ENCODE peak calls at places on chromosomes 6 and 20, in seven cellular contexts. J is K562, H is HepG2, Y is HCT116, F is GM12878, L is SK-N-SH, N is H1. Q is an unnamed sample.

GRCh38 chr6:3324262-3324942 is 65.7 kb downstream of the PSMG4 start:
- DNase-seq in J (peak), H (peak), Y (no peak), F (peak), L (no peak), N (no peak), Q (no peak)

GRCh38 chr6:134880487-134881190 is 69.3 kb downstream of the ALDH8A1 start:
- DNase-seq in J (no peak), H (no peak), Y (no peak), F (no peak), L (no peak), N (no peak), Q (no peak)

GRCh38 chr6:39228992-39229767 is at the start of gene KCNK5:
- DNase-seq in J (peak), H (peak), Y (peak), F (no peak), L (peak), N (peak), Q (peak)

GRCh38 chr6:4732691-4733315 is 43.4 kb upstream of the CDYL start:
- DNase-seq in J (peak), H (peak), Y (peak), F (no peak), L (peak), N (peak), Q (peak)

GRCh38 chr20:32456869-32457421 is 98.8 kb downstream of the ASXL1 start:
- DNase-seq in J (no peak), H (no peak), Y (no peak), F (no peak), L (peak), N (no peak), Q (no peak)

GRCh38 chr6:55812509-55812908 is 62.9 kb downstream of the BMP5 start:
- DNase-seq in J (no peak), H (no peak), Y (no peak), F (no peak), L (no peak), N (no peak), Q (no peak)

GRCh38 chr6:127971945-127972391 is 71.1 kb upstream of the THEMIS start:
- DNase-seq in J (no peak), H (peak), Y (no peak), F (no peak), L (no peak), N (no peak), Q (peak)

GRCh38 chr6:154476494-154476893 is 34.0 kb downstream of the CNKSR3 start:
- DNase-seq in J (no peak), H (no peak), Y (no peak), F (no peak), L (no peak), N (no peak), Q (no peak)

GRCh38 chr6:137978252-137978896 is 111.3 kb downstream of the TNFAIP3 start:
- DNase-seq in J (peak), H (no peak), Y (peak), F (peak), L (no peak), N (no peak), Q (no peak)

GRCh38 chr6:158715330-158716311 is 65.8 kb downstream of the SYTL3 start:
- DNase-seq in J (no peak), H (no peak), Y (no peak), F (no peak), L (no peak), N (no peak), Q (no peak)

GRCh38 chr6:26296857-26297648 is 67.9 kb upstream of the BTN3A2 start:
- DNase-seq in J (peak), H (no peak), Y (no peak), F (no peak), L (no peak), N (no peak), Q (no peak)

GRCh38 chr6:144284474-144284752 is 722 bp upstream of the UTRN start:
- DNase-seq in J (no peak), H (no peak), Y (no peak), F (no peak), L (no peak), N (no peak), Q (no peak)

GRCh38 chr20:824490-824889 is 9.0 kb upstream of the FAM110A start:
- DNase-seq in J (no peak), H (no peak), Y (no peak), F (no peak), L (no peak), N (no peak), Q (no peak)

GRCh38 chr20:50325215-50325614 is 134.6 kb downstream of the CEBPB start:
- DNase-seq in J (no peak), H (no peak), Y (no peak), F (no peak), L (no peak), N (no peak), Q (no peak)

GRCh38 chr6:87721311-87721710 is 19.3 kb upstream of the AKIRIN2 start:
- DNase-seq in J (no peak), H (no peak), Y (no peak), F (no peak), L (no peak), N (no peak), Q (no peak)

GRCh38 chr6:164322533-164322932 is 908.0 kb downstream of the QKI start:
- DNase-seq in J (no peak), H (no peak), Y (no peak), F (no peak), L (no peak), N (no peak), Q (no peak)

GRCh38 chr6:16129623-16130243 is 847 bp downstream of the MYLIP start:
- DNase-seq in J (no peak), H (no peak), Y (no peak), F (no peak), L (no peak), N (no peak), Q (peak)

GRCh38 chr20:46293084-46293483 is 15.2 kb downstream of the CDH22 start:
- DNase-seq in J (peak), H (peak), Y (no peak), F (no peak), L (no peak), N (no peak), Q (peak)

GRCh38 chr6:2791124-2792050 is 26.2 kb downstream of the WRNIP1 start:
- DNase-seq in J (peak), H (peak), Y (peak), F (peak), L (peak), N (no peak), Q (peak)

GRCh38 chr20:44748005-44748370 is 2.3 kb downstream of the KCNK15 start:
- DNase-seq in J (no peak), H (peak), Y (peak), F (no peak), L (peak), N (no peak), Q (no peak)

GRCh38 chr6:128569737-128570438 is 49.5 kb upstream of the PTPRK start:
- DNase-seq in J (no peak), H (no peak), Y (peak), F (no peak), L (no peak), N (peak), Q (no peak)

GRCh38 chr6:71383891-71384489 is 95.4 kb downstream of the OGFRL1 start:
- DNase-seq in J (peak), H (peak), Y (peak), F (no peak), L (peak), N (no peak), Q (peak)

GRCh38 chr20:56001106-56001785 is 4.1 kb downstream of the CBLN4 start:
- DNase-seq in J (no peak), H (peak), Y (no peak), F (no peak), L (peak), N (no peak), Q (no peak)

GRCh38 chr6:140966676-140967075 is 1166.0 kb upstream of the GJE1 start:
- DNase-seq in J (no peak), H (no peak), Y (no peak), F (no peak), L (no peak), N (no peak), Q (no peak)

GRCh38 chr6:6230286-6230685 is 90.2 kb downstream of the F13A1 start:
- DNase-seq in J (no peak), H (peak), Y (no peak), F (no peak), L (no peak), N (no peak), Q (no peak)

GRCh38 chr20:8860011-8860495 is 208.8 kb upstream of the PLCB4 start:
- DNase-seq in J (no peak), H (no peak), Y (no peak), F (no peak), L (no peak), N (no peak), Q (no peak)

GRCh38 chr6:147192278-147192911 is 11.8 kb upstream of the STXBP5 start:
- DNase-seq in J (no peak), H (peak), Y (no peak), F (no peak), L (no peak), N (no peak), Q (peak)

GRCh38 chr6:149891259-149891658 is 6.7 kb downstream of the RAET1E start:
- DNase-seq in J (no peak), H (no peak), Y (no peak), F (no peak), L (no peak), N (no peak), Q (no peak)

GRCh38 chr6:134529921-134530320 is 212.0 kb upstream of the SGK1 start:
- DNase-seq in J (no peak), H (peak), Y (no peak), F (no peak), L (no peak), N (no peak), Q (peak)

GRCh38 chr20:24859539-24859938 is 89.5 kb upstream of the CST7 start:
- DNase-seq in J (no peak), H (no peak), Y (no peak), F (no peak), L (no peak), N (no peak), Q (no peak)

GRCh38 chr6:5670381-5670780 is 336.3 kb downstream of the NRN1 start:
- DNase-seq in J (no peak), H (no peak), Y (no peak), F (no peak), L (no peak), N (no peak), Q (no peak)

GRCh38 chr6:5866547-5867051 is 140.1 kb downstream of the NRN1 start:
- DNase-seq in J (no peak), H (peak), Y (no peak), F (no peak), L (no peak), N (no peak), Q (no peak)

GRCh38 chr20:38143646-38144554 is 21.2 kb downstream of the TGM2 start:
- DNase-seq in J (peak), H (peak), Y (no peak), F (no peak), L (peak), N (no peak), Q (no peak)

GRCh38 chr6:154516276-154516675 is 5.8 kb upstream of the CNKSR3 start:
- DNase-seq in J (no peak), H (no peak), Y (no peak), F (no peak), L (no peak), N (no peak), Q (no peak)

GRCh38 chr6:124812067-124812466 is 150.2 kb upstream of the RNF217 start:
- DNase-seq in J (no peak), H (no peak), Y (no peak), F (no peak), L (no peak), N (no peak), Q (no peak)

GRCh38 chr6:155141002-155141401 is 122.8 kb upstream of the CLDN20 start:
- DNase-seq in J (no peak), H (no peak), Y (no peak), F (no peak), L (no peak), N (no peak), Q (no peak)

GRCh38 chr6:169895926-169896761 is 144.7 kb downstream of the ERMARD start:
- DNase-seq in J (no peak), H (no peak), Y (no peak), F (no peak), L (peak), N (no peak), Q (no peak)

GRCh38 chr6:82767447-82767846 is 298.2 kb downstream of the UBE3D start:
- DNase-seq in J (no peak), H (no peak), Y (no peak), F (no peak), L (no peak), N (no peak), Q (no peak)

GRCh38 chr6:51960419-51960818 is 127.0 kb downstream of the PKHD1 start:
- DNase-seq in J (no peak), H (no peak), Y (no peak), F (no peak), L (no peak), N (no peak), Q (no peak)
- TF ChIP-seq JUND in J (no peak), H (no peak), Y (no peak), F (no peak), L (no peak), N (no peak), Q (no peak)

DNA sequence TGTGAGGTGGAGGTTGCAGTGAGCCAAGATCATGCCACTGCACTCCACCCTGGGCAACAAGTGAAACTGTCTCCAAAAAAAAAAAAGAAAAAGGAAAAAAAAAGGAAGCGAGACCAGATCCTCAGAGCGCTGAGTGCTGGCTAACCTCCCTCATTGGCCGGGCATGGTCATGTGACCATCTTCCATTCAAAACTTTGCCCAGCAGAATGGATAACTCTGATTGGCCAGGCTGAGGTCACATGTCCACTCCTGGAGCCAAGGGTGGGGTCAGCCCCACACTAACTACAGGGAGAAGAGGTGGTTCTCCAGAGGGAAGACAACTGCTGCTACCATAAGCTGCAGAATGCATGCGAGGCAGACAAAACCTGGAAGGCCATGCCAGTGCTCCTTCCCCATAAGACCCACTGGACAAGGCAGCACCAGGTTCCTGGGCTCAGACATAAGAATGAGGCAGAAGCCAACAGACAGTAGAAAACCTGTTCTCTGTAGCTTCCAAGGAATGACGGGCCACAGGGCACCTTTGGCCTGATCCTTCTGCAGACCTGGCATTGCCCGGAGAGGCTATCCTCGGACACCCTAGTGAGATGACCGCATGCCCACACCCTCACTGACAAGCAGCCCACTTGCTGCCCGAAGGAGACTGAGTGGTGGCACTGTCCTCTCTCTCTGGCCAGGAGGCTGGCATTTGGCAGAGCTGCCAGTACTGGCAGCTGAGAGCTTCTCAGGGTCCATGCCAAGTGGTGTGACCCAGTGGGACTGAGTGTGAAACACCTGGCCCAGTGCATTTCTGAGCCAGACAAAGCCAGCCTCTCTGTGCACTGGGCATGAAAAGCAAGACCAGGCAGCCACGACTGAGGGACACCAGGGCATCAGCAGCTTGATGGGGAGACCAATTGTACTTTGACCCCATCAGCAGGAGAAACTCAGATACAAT is 311.9 kb upstream of the SULF2 start:
- DNase-seq in J (peak), H (no peak), Y (peak), F (no peak), L (no peak), N (no peak), Q (no peak)
- TF ChIP-seq JUND in J (no peak), H (no peak), Y (no peak), F (no peak), L (no peak), N (no peak), Q (no peak)

DNA sequence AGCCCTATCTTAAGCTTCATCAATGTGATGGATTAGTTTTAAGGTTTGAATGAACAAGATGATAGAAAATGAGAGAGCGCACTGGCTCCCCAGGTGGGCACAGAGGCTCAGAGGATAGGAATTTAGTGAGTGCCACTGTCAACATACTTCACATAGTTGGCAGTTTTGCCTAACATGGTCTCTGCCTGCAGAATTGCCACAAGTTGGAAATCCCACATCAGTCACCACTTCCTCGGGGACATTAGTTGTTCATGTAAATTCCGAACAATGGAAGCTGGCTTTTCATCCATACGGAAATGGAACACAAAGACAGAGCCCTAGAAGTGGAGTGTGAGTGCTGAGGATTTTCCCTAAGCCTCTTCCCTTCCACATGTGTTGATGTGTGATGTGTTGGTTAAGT is 123.9 kb upstream of the PHACTR1 start:
- DNase-seq in J (no peak), H (no peak), Y (no peak), F (no peak), L (no peak), N (no peak), Q (no peak)
- TF ChIP-seq JUND in J (no peak), H (no peak), Y (no peak), F (no peak), L (no peak), N (peak), Q (no peak)

DNA sequence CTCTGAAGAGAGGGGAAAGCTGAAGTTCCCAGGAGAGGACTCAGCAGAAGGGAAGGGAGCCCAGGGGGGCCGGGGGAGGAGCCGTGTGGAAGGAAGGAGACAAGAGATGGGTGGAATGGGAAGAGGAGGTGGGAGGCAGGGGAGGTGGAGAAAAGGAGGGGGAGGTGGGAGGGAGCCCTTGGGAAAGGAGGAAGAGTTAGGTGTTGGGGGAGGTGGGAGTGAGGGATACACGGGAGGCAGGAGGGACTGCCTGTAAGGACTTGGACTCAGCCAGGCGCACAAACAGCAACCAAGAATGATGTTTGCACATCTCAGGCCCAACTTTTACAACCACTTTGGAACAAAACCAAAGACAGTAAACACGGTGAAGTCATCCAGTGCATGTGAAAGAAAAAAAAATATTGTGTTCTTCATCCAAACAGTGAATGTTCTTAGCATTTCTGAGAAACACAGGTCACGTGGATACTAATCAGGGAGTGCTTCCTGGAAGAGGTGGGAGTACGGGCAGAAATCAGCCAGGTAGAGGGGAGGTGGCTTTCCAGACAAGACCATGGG is 17.4 kb upstream of the LSM14B start:
- DNase-seq in J (no peak), H (no peak), Y (no peak), F (no peak), L (no peak), N (no peak), Q (no peak)
- TF ChIP-seq JUND in J (no peak), H (no peak), Y (no peak), F (no peak), L (no peak), N (no peak), Q (no peak)

Q was measured in T47D.